ENCODE peak calls at places on chromosomes 12 and 14, in nine cellular contexts. A is GM23338, Z is PC-3, T is GM23248, Y is SK-N-SH, G is HCT116, O is neural progenitor cell, I is OCI-LY7, X is MM.1S. F is an unnamed sample.

GRCh38 chr12:121005346-121005815 is 10.9 kb downstream of the C12orf43 start:
- DNase-seq in A (peak), Z (peak), T (peak), Y (peak), G (peak), O (peak), I (peak), X (peak), F (peak)

GRCh38 chr14:92726933-92727262 is 21.5 kb downstream of the LGMN start:
- DNase-seq in A (no peak), Z (no peak), T (no peak), Y (no peak), G (no peak), O (no peak), I (no peak), X (no peak), F (no peak)

GRCh38 chr12:104423273-104423672 is 33.5 kb upstream of the CHST11 start:
- DNase-seq in A (no peak), Z (peak), T (no peak), Y (no peak), G (peak), O (no peak), I (no peak), X (no peak), F (no peak)

GRCh38 chr12:39586811-39587210 is 32.8 kb downstream of the ABCD2 start:
- DNase-seq in A (no peak), Z (no peak), T (peak), Y (no peak), G (no peak), O (no peak), I (no peak), X (no peak), F (peak)

GRCh38 chr12:132066345-132066685 is 77.8 kb downstream of the DDX51 start:
- DNase-seq in A (no peak), Z (no peak), T (no peak), Y (no peak), G (no peak), O (no peak), I (peak), X (no peak), F (no peak)

GRCh38 chr12:53743277-53744129 is 8.3 kb downstream of the CISTR start:
- DNase-seq in A (peak), Z (peak), T (peak), Y (peak), G (no peak), O (peak), I (peak), X (peak), F (peak)

GRCh38 chr14:72904840-72905561 is 11.1 kb upstream of the DPF3 start:
- DNase-seq in A (peak), Z (peak), T (peak), Y (peak), G (peak), O (peak), I (peak), X (peak), F (peak)

GRCh38 chr14:36222337-36222736 is 45.8 kb upstream of the PTCSC3 start:
- DNase-seq in A (no peak), Z (no peak), T (no peak), Y (no peak), G (no peak), O (no peak), I (no peak), X (no peak), F (no peak)

GRCh38 chr14:39395555-39396254 is 36.5 kb downstream of the FBXO33 start:
- DNase-seq in A (no peak), Z (peak), T (peak), Y (no peak), G (no peak), O (no peak), I (no peak), X (no peak), F (no peak)

GRCh38 chr12:124392991-124393790 is 98.3 kb downstream of the RFLNA start:
- DNase-seq in A (no peak), Z (peak), T (peak), Y (peak), G (no peak), O (peak), I (no peak), X (no peak), F (peak)

GRCh38 chr12:71763682-71764379 is 9.2 kb downstream of the RAB21 start:
- DNase-seq in A (no peak), Z (no peak), T (peak), Y (no peak), G (no peak), O (no peak), I (no peak), X (no peak), F (no peak)

GRCh38 chr12:108634225-108634795 is 616 bp upstream of the SELPLG start:
- DNase-seq in A (no peak), Z (peak), T (no peak), Y (no peak), G (no peak), O (no peak), I (peak), X (peak), F (no peak)

GRCh38 chr14:104333903-104334811 is 195.8 kb downstream of the KIF26A start:
- DNase-seq in A (no peak), Z (no peak), T (no peak), Y (no peak), G (no peak), O (no peak), I (no peak), X (no peak), F (no peak)

GRCh38 chr12:101935769-101936741 is 58.7 kb downstream of the DRAM1 start:
- DNase-seq in A (peak), Z (peak), T (peak), Y (no peak), G (no peak), O (no peak), I (peak), X (peak), F (peak)

GRCh38 chr14:54564799-54565235 is 2.1 kb upstream of the SAMD4A start:
- DNase-seq in A (no peak), Z (peak), T (peak), Y (no peak), G (no peak), O (peak), I (no peak), X (no peak), F (no peak)

GRCh38 chr14:32657081-32657480 is 281.6 kb upstream of the NPAS3 start:
- DNase-seq in A (no peak), Z (peak), T (peak), Y (no peak), G (no peak), O (no peak), I (no peak), X (no peak), F (no peak)

GRCh38 chr14:56949828-56950227 is 139.5 kb upstream of the OTX2 start:
- DNase-seq in A (no peak), Z (no peak), T (no peak), Y (no peak), G (no peak), O (no peak), I (no peak), X (no peak), F (no peak)

GRCh38 chr14:79279645-79280399 is 931.5 kb downstream of the DIO2 start:
- DNase-seq in A (peak), Z (peak), T (peak), Y (peak), G (no peak), O (peak), I (no peak), X (no peak), F (peak)

GRCh38 chr12:28176295-28176694 is 14.0 kb upstream of the CCDC91 start:
- DNase-seq in A (no peak), Z (no peak), T (no peak), Y (no peak), G (no peak), O (no peak), I (no peak), X (no peak), F (no peak)

GRCh38 chr12:2682301-2683282 is 112.2 kb upstream of the FKBP4 start:
- DNase-seq in A (peak), Z (peak), T (peak), Y (peak), G (peak), O (peak), I (peak), X (peak), F (peak)

GRCh38 chr14:80356413-80356812 is 145.1 kb upstream of the DIO2 start:
- DNase-seq in A (peak), Z (peak), T (peak), Y (peak), G (no peak), O (peak), I (peak), X (no peak), F (peak)

GRCh38 chr12:116361404-116362223 is 84.1 kb upstream of the MED13L start:
- DNase-seq in A (no peak), Z (no peak), T (no peak), Y (no peak), G (no peak), O (no peak), I (peak), X (peak), F (no peak)

GRCh38 chr14:85474431-85474830 is 55.5 kb upstream of the FLRT2 start:
- DNase-seq in A (no peak), Z (no peak), T (no peak), Y (no peak), G (no peak), O (no peak), I (no peak), X (no peak), F (no peak)

GRCh38 chr12:68971404-68971803 is 38.4 kb upstream of the CPM start:
- DNase-seq in A (no peak), Z (peak), T (peak), Y (no peak), G (no peak), O (no peak), I (no peak), X (no peak), F (no peak)

GRCh38 chr14:28879571-28879970 is 113.0 kb downstream of the FOXG1 start:
- DNase-seq in A (peak), Z (no peak), T (no peak), Y (no peak), G (no peak), O (peak), I (no peak), X (no peak), F (no peak)

GRCh38 chr12:19369691-19370148 is 69.6 kb upstream of the AEBP2 start:
- DNase-seq in A (no peak), Z (peak), T (peak), Y (no peak), G (no peak), O (no peak), I (no peak), X (no peak), F (no peak)

GRCh38 chr12:52975820-52976573 is 27.1 kb downstream of the KRT18 start:
- DNase-seq in A (peak), Z (peak), T (peak), Y (no peak), G (peak), O (peak), I (no peak), X (no peak), F (peak)

GRCh38 chr12:52236386-52237050 is 3.5 kb downstream of the KRT7 start:
- DNase-seq in A (no peak), Z (no peak), T (no peak), Y (peak), G (no peak), O (no peak), I (no peak), X (no peak), F (no peak)

GRCh38 chr14:64940336-64940910 is 2.1 kb downstream of the GPX2 start:
- DNase-seq in A (no peak), Z (no peak), T (no peak), Y (no peak), G (no peak), O (no peak), I (no peak), X (no peak), F (no peak)

GRCh38 chr12:68306564-68306963 is 25.6 kb downstream of the MDM1 start:
- DNase-seq in A (no peak), Z (no peak), T (no peak), Y (no peak), G (no peak), O (no peak), I (no peak), X (no peak), F (no peak)

GRCh38 chr14:91215381-91215780 is 29.1 kb downstream of the GPR68 start:
- DNase-seq in A (no peak), Z (no peak), T (no peak), Y (no peak), G (no peak), O (no peak), I (no peak), X (no peak), F (no peak)

GRCh38 chr14:91207008-91207407 is 37.5 kb downstream of the GPR68 start:
- DNase-seq in A (no peak), Z (no peak), T (no peak), Y (no peak), G (no peak), O (no peak), I (no peak), X (no peak), F (no peak)

GRCh38 chr14:91205449-91205848 is 39.1 kb downstream of the GPR68 start:
- DNase-seq in A (no peak), Z (no peak), T (no peak), Y (no peak), G (no peak), O (no peak), I (no peak), X (no peak), F (no peak)

GRCh38 chr14:91214306-91214705 is 30.2 kb downstream of the GPR68 start:
- DNase-seq in A (no peak), Z (no peak), T (no peak), Y (no peak), G (no peak), O (no peak), I (no peak), X (no peak), F (no peak)

GRCh38 chr14:91211017-91211416 is 33.5 kb downstream of the GPR68 start:
- DNase-seq in A (no peak), Z (no peak), T (no peak), Y (no peak), G (no peak), O (no peak), I (no peak), X (no peak), F (no peak)
- TF ChIP-seq EZH2phosphoT487 in A (no peak), Z (no peak), T (no peak), Y (no peak), G (no peak), O (no peak), I (no peak), X (no peak), F (no peak)

GRCh38 chr14:24673534-24674203 is 39.7 kb upstream of the GZMB start:
- DNase-seq in A (no peak), Z (no peak), T (no peak), Y (no peak), G (no peak), O (no peak), I (peak), X (peak), F (no peak)
- TF ChIP-seq EZH2phosphoT487 in A (no peak), Z (no peak), T (no peak), Y (no peak), G (no peak), O (no peak), I (no peak), X (no peak), F (no peak)

DNA sequence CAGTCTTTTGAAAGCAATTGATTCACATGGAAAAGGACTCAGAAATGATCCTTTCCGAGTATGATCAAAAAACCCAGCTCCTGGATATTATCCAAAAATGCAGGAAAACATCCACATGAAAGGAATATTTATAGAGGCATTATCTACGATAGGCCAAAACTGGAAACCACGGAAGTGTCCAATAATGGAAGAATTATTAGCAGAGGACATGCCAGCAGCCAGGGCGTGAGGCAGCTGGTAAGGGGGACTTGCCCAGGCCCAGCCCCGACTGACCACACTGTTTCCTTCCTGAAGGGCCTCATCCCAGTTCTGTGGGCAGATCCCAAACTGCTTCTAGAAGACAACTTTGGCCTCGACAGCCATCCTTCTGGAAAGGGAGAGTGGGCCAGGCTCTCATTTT is 20.5 kb downstream of the ACTN1 start:
- DNase-seq in A (no peak), Z (no peak), T (no peak), Y (no peak), G (no peak), O (no peak), I (no peak), X (no peak), F (no peak)
- TF ChIP-seq EZH2phosphoT487 in A (no peak), Z (no peak), T (no peak), Y (no peak), G (no peak), O (no peak), I (no peak), X (no peak), F (no peak)

GRCh38 chr12:43291516-43291915 is 260.5 kb downstream of the ADAMTS20 start:
- DNase-seq in A (no peak), Z (no peak), T (peak), Y (no peak), G (no peak), O (no peak), I (no peak), X (no peak), F (no peak)

GRCh38 chr12:43292699-43293098 is 259.3 kb downstream of the ADAMTS20 start:
- DNase-seq in A (no peak), Z (peak), T (peak), Y (no peak), G (no peak), O (no peak), I (no peak), X (no peak), F (no peak)

GRCh38 chr12:43289412-43289811 is 262.6 kb downstream of the ADAMTS20 start:
- DNase-seq in A (no peak), Z (no peak), T (peak), Y (no peak), G (no peak), O (no peak), I (no peak), X (no peak), F (no peak)

GRCh38 chr12:43288666-43289065 is 263.3 kb downstream of the ADAMTS20 start:
- DNase-seq in A (no peak), Z (no peak), T (no peak), Y (no peak), G (no peak), O (peak), I (no peak), X (no peak), F (no peak)

DNA sequence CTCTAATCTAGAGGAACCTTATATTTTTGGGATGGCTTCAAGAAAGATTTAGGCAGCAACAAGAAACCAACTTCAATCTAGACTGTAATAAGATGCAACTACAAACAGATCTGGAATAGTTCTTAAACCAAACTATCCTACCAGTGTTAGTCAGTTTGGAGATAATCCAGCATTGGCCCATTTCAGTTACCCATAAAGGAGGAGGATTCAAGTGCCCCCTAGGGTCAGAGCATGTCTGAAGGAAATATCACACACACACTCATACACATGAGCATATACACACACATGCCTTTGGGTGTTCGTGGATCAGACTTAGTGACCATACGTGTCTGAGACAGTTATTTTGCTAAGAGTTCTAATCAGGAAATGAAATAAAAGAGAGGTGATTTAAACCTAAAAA is 261.2 kb downstream of the ADAMTS20 start:
- DNase-seq in A (no peak), Z (no peak), T (peak), Y (no peak), G (no peak), O (no peak), I (no peak), X (no peak), F (no peak)
- TF ChIP-seq EZH2phosphoT487 in A (no peak), Z (no peak), T (no peak), Y (no peak), G (no peak), O (no peak), I (no peak), X (no peak), F (no peak)

GRCh38 chr12:106070147-106070546 is 68.6 kb downstream of the NUAK1 start:
- DNase-seq in A (no peak), Z (no peak), T (no peak), Y (no peak), G (no peak), O (no peak), I (no peak), X (no peak), F (no peak)
- TF ChIP-seq EZH2phosphoT487 in A (no peak), Z (no peak), T (no peak), Y (no peak), G (no peak), O (no peak), I (no peak), X (no peak), F (no peak)

GRCh38 chr12:94012508-94013044 is 135.8 kb upstream of the PLXNC1 start:
- DNase-seq in A (no peak), Z (no peak), T (no peak), Y (no peak), G (no peak), O (no peak), I (no peak), X (no peak), F (no peak)

DNA sequence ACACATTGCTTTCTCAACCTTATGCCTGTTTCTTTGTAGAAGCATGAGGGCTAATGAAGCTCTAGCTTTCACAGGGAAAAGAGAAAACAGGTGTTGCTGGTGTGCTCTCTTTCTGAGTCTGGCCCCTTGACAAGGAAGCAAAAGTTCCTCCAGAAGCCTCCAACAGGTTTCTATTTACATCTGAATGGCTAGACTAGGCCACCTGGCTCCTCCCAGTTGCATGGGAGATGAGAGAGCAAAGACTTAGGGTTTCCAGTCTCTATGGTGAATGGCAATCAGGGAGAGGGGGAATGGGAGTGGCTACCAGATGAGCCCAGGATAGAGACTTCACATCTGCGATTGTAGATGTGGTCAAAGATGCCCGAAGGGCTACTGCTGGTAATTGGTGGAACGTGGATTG is 138.1 kb upstream of the PLXNC1 start:
- DNase-seq in A (peak), Z (no peak), T (no peak), Y (no peak), G (no peak), O (peak), I (no peak), X (no peak), F (no peak)
- TF ChIP-seq EZH2phosphoT487 in A (no peak), Z (no peak), T (no peak), Y (no peak), G (no peak), O (no peak), I (no peak), X (no peak), F (no peak)

DNA sequence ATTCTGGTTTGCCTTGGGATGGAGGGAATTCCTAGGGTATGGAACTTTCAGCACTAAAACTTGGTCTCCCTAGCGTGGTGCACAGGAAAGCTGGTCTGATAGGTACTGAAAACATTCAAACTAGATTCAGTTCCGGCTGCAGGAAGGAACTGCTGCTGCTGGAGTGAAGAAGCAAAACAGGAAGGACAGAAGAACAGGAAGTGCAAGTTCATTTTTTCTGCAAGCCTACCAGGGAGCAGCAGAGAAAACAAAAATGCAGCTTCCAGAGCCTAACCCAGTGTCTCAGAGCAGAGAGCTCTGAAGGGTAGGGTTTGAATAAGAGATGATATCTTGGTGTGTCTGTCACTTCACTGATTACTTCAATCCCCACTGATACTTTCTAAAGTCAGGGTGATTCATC is 165.2 kb downstream of the VRK1 start:
- DNase-seq in A (no peak), Z (no peak), T (no peak), Y (no peak), G (no peak), O (no peak), I (peak), X (no peak), F (no peak)
- TF ChIP-seq EZH2phosphoT487 in A (no peak), Z (no peak), T (no peak), Y (no peak), G (no peak), O (no peak), I (no peak), X (no peak), F (no peak)

GRCh38 chr12:119840617-119841016 is 36.5 kb downstream of the CIT start:
- DNase-seq in A (no peak), Z (no peak), T (no peak), Y (no peak), G (no peak), O (no peak), I (no peak), X (no peak), F (no peak)
- TF ChIP-seq EZH2phosphoT487 in A (no peak), Z (no peak), T (no peak), Y (no peak), G (no peak), O (no peak), I (no peak), X (no peak), F (no peak)

GRCh38 chr12:15693233-15693911 is 95.8 kb downstream of the EPS8 start:
- DNase-seq in A (no peak), Z (peak), T (peak), Y (no peak), G (no peak), O (no peak), I (no peak), X (no peak), F (no peak)
- TF ChIP-seq EZH2phosphoT487 in A (no peak), Z (no peak), T (no peak), Y (no peak), G (no peak), O (no peak), I (no peak), X (no peak), F (no peak)

F was measured in hepatocyte.